ENCODE peak calls at places on chromosomes 3 and 15, in seven cellular contexts. One of them, this sample, is unnamed.

GRCh38 chr15:101048191-101049011 is 129.2 kb downstream of the LRRK1 start:
- DNase-seq in gastrocnemius medialis: no peak
- DNase-seq in cardiac muscle cell: no peak
- DNase-seq in left ventricle myocardium inferior: no peak
- DNase-seq in glutamatergic neuron: peak; percentile 40
- DNase-seq in D721Med: no peak
- DNase-seq in HS-5: no peak
- DNase-seq in this sample: no peak

GRCh38 chr15:87848012-87848411 is 408.5 kb downstream of the NTRK3 start:
- DNase-seq in cardiac muscle cell: no peak
- DNase-seq in left ventricle myocardium inferior: no peak
- DNase-seq in gastrocnemius medialis: no peak
- DNase-seq in HS-5: no peak
- DNase-seq in glutamatergic neuron: no peak
- DNase-seq in D721Med: no peak
- DNase-seq in this sample: no peak

GRCh38 chr15:82613764-82614163 is 33.4 kb downstream of the CPEB1 start:
- DNase-seq in glutamatergic neuron: no peak
- DNase-seq in HS-5: no peak
- DNase-seq in left ventricle myocardium inferior: no peak
- DNase-seq in gastrocnemius medialis: no peak
- DNase-seq in D721Med: no peak
- DNase-seq in cardiac muscle cell: no peak
- DNase-seq in this sample: no peak

GRCh38 chr3:74546426-74546825 is 68.0 kb downstream of the CNTN3 start:
- DNase-seq in left ventricle myocardium inferior: no peak
- DNase-seq in HS-5: no peak
- DNase-seq in cardiac muscle cell: no peak
- DNase-seq in gastrocnemius medialis: no peak
- DNase-seq in D721Med: no peak
- DNase-seq in glutamatergic neuron: no peak
- DNase-seq in this sample: no peak

GRCh38 chr3:10757821-10758130 is 58.3 kb upstream of the SLC6A11 start:
- DNase-seq in gastrocnemius medialis: no peak
- DNase-seq in cardiac muscle cell: no peak
- DNase-seq in D721Med: no peak
- DNase-seq in HS-5: no peak
- DNase-seq in glutamatergic neuron: no peak
- DNase-seq in left ventricle myocardium inferior: no peak
- DNase-seq in this sample: no peak

GRCh38 chr15:89627256-89627970 is 27.9 kb downstream of the KIF7 start:
- DNase-seq in HS-5: no peak
- DNase-seq in left ventricle myocardium inferior: no peak
- DNase-seq in cardiac muscle cell: no peak
- DNase-seq in gastrocnemius medialis: no peak
- DNase-seq in D721Med: no peak
- DNase-seq in glutamatergic neuron: no peak
- DNase-seq in this sample: no peak

GRCh38 chr3:3998140-3998977 is 199.1 kb downstream of the LRRN1 start:
- DNase-seq in HS-5: no peak
- DNase-seq in left ventricle myocardium inferior: no peak
- DNase-seq in glutamatergic neuron: no peak
- DNase-seq in gastrocnemius medialis: no peak
- DNase-seq in D721Med: peak; percentile 36
- DNase-seq in cardiac muscle cell: peak; percentile 36
- DNase-seq in this sample: no peak

GRCh38 chr3:63937661-63938651 is 25.8 kb upstream of the SCAANT1 start:
- DNase-seq in left ventricle myocardium inferior: no peak
- DNase-seq in HS-5: no peak
- DNase-seq in D721Med: no peak
- DNase-seq in cardiac muscle cell: no peak
- DNase-seq in glutamatergic neuron: no peak
- DNase-seq in gastrocnemius medialis: no peak
- DNase-seq in this sample: no peak

GRCh38 chr3:13420817-13421755 is 964 bp upstream of the NUP210 start:
- DNase-seq in cardiac muscle cell: no peak
- DNase-seq in glutamatergic neuron: no peak
- DNase-seq in D721Med: no peak
- DNase-seq in left ventricle myocardium inferior: no peak
- DNase-seq in HS-5: no peak
- DNase-seq in gastrocnemius medialis: no peak
- DNase-seq in this sample: no peak

GRCh38 chr3:9820944-9821343 is 10.9 kb downstream of the TTLL3 start:
- DNase-seq in cardiac muscle cell: peak; percentile 52
- DNase-seq in gastrocnemius medialis: no peak
- DNase-seq in D721Med: no peak
- DNase-seq in glutamatergic neuron: no peak
- DNase-seq in left ventricle myocardium inferior: no peak
- DNase-seq in HS-5: no peak
- DNase-seq in this sample: no peak

GRCh38 chr3:142723665-142723967 is 218 bp upstream of the TRPC1 start:
- DNase-seq in D721Med: no peak
- DNase-seq in left ventricle myocardium inferior: no peak
- DNase-seq in glutamatergic neuron: no peak
- DNase-seq in HS-5: no peak
- DNase-seq in cardiac muscle cell: no peak
- DNase-seq in gastrocnemius medialis: no peak
- DNase-seq in this sample: no peak

GRCh38 chr15:25793354-25794050 is 69.6 kb downstream of the ATP10A start:
- DNase-seq in glutamatergic neuron: no peak
- DNase-seq in left ventricle myocardium inferior: no peak
- DNase-seq in HS-5: no peak
- DNase-seq in D721Med: no peak
- DNase-seq in cardiac muscle cell: peak; percentile 75
- DNase-seq in gastrocnemius medialis: no peak
- DNase-seq in this sample: no peak

GRCh38 chr15:91456251-91456718 is 356.2 kb downstream of the SV2B start:
- DNase-seq in gastrocnemius medialis: no peak
- DNase-seq in glutamatergic neuron: no peak
- DNase-seq in HS-5: peak; percentile 51
- DNase-seq in D721Med: no peak
- DNase-seq in cardiac muscle cell: no peak
- DNase-seq in left ventricle myocardium inferior: no peak
- DNase-seq in this sample: no peak

GRCh38 chr3:46349484-46350261 is 4.2 kb upstream of the CCR2 start:
- DNase-seq in left ventricle myocardium inferior: no peak
- DNase-seq in glutamatergic neuron: no peak
- DNase-seq in gastrocnemius medialis: no peak
- DNase-seq in cardiac muscle cell: no peak
- DNase-seq in HS-5: no peak
- DNase-seq in D721Med: no peak
- DNase-seq in this sample: no peak

GRCh38 chr15:81098884-81099601 is 35.0 kb upstream of the CFAP161 start:
- DNase-seq in left ventricle myocardium inferior: peak; percentile 51
- DNase-seq in glutamatergic neuron: no peak
- DNase-seq in D721Med: no peak
- DNase-seq in HS-5: no peak
- DNase-seq in gastrocnemius medialis: no peak
- DNase-seq in cardiac muscle cell: no peak
- DNase-seq in this sample: no peak

GRCh38 chr3:161422171-161422693 is 50.9 kb upstream of the SPTSSB start:
- DNase-seq in D721Med: no peak
- DNase-seq in glutamatergic neuron: no peak
- DNase-seq in gastrocnemius medialis: no peak
- DNase-seq in left ventricle myocardium inferior: no peak
- DNase-seq in cardiac muscle cell: no peak
- DNase-seq in HS-5: no peak
- DNase-seq in this sample: no peak

GRCh38 chr3:128709506-128710210 is 16.3 kb upstream of the RAB7A start:
- DNase-seq in cardiac muscle cell: no peak
- DNase-seq in HS-5: no peak
- DNase-seq in left ventricle myocardium inferior: no peak
- DNase-seq in gastrocnemius medialis: no peak
- DNase-seq in D721Med: no peak
- DNase-seq in glutamatergic neuron: peak; percentile 65
- DNase-seq in this sample: no peak

GRCh38 chr3:12399226-12399625 is 85.1 kb upstream of the TSEN2 start:
- DNase-seq in gastrocnemius medialis: no peak
- DNase-seq in left ventricle myocardium inferior: no peak
- DNase-seq in HS-5: no peak
- DNase-seq in D721Med: no peak
- DNase-seq in glutamatergic neuron: no peak
- DNase-seq in cardiac muscle cell: no peak
- DNase-seq in this sample: no peak

GRCh38 chr3:165526367-165526766 is 310.9 kb downstream of the BCHE start:
- DNase-seq in cardiac muscle cell: no peak
- DNase-seq in glutamatergic neuron: no peak
- DNase-seq in left ventricle myocardium inferior: no peak
- DNase-seq in D721Med: no peak
- DNase-seq in HS-5: no peak
- DNase-seq in gastrocnemius medialis: no peak
- DNase-seq in this sample: no peak

GRCh38 chr3:188179006-188179966 is 25.3 kb downstream of the LPP start:
- DNase-seq in left ventricle myocardium inferior: peak; percentile 27
- DNase-seq in gastrocnemius medialis: peak; percentile 53
- DNase-seq in D721Med: no peak
- DNase-seq in glutamatergic neuron: no peak
- DNase-seq in HS-5: no peak
- DNase-seq in cardiac muscle cell: peak; percentile 64
- DNase-seq in this sample: no peak

GRCh38 chr15:70247281-70247680 is 149.6 kb upstream of the TLE3 start:
- DNase-seq in glutamatergic neuron: no peak
- DNase-seq in left ventricle myocardium inferior: no peak
- DNase-seq in cardiac muscle cell: no peak
- DNase-seq in gastrocnemius medialis: no peak
- DNase-seq in HS-5: no peak
- DNase-seq in D721Med: no peak
- DNase-seq in this sample: no peak

GRCh38 chr3:27713066-27713400 is 9.1 kb downstream of the EOMES start:
- DNase-seq in D721Med: no peak
- DNase-seq in HS-5: no peak
- DNase-seq in left ventricle myocardium inferior: no peak
- DNase-seq in gastrocnemius medialis: no peak
- DNase-seq in cardiac muscle cell: no peak
- DNase-seq in glutamatergic neuron: no peak
- DNase-seq in this sample: no peak

GRCh38 chr3:186003610-186004009 is 65.8 kb upstream of the TRA2B start:
- DNase-seq in cardiac muscle cell: no peak
- DNase-seq in gastrocnemius medialis: no peak
- DNase-seq in left ventricle myocardium inferior: no peak
- DNase-seq in D721Med: no peak
- DNase-seq in glutamatergic neuron: no peak
- DNase-seq in HS-5: no peak
- DNase-seq in this sample: no peak

GRCh38 chr3:86388848-86389247 is 602.1 kb downstream of the VGLL3 start:
- DNase-seq in gastrocnemius medialis: no peak
- DNase-seq in left ventricle myocardium inferior: no peak
- DNase-seq in HS-5: no peak
- DNase-seq in cardiac muscle cell: no peak
- DNase-seq in glutamatergic neuron: peak; percentile 30
- DNase-seq in D721Med: no peak
- DNase-seq in this sample: no peak

GRCh38 chr3:193974147-193974546 is 161.8 kb upstream of the HES1 start:
- DNase-seq in cardiac muscle cell: no peak
- DNase-seq in glutamatergic neuron: no peak
- DNase-seq in D721Med: no peak
- DNase-seq in gastrocnemius medialis: no peak
- DNase-seq in HS-5: no peak
- DNase-seq in left ventricle myocardium inferior: no peak
- DNase-seq in this sample: no peak

GRCh38 chr15:73763893-73764292 is 10.7 kb upstream of the INSYN1 start:
- DNase-seq in gastrocnemius medialis: no peak
- DNase-seq in left ventricle myocardium inferior: peak; percentile 40
- DNase-seq in glutamatergic neuron: no peak
- DNase-seq in cardiac muscle cell: peak; percentile 29
- DNase-seq in D721Med: no peak
- DNase-seq in HS-5: no peak
- DNase-seq in this sample: no peak

GRCh38 chr3:71587958-71588357 is 4.4 kb upstream of the FOXP1 start:
- DNase-seq in D721Med: no peak
- DNase-seq in glutamatergic neuron: no peak
- DNase-seq in gastrocnemius medialis: no peak
- DNase-seq in HS-5: no peak
- DNase-seq in left ventricle myocardium inferior: no peak
- DNase-seq in cardiac muscle cell: no peak
- DNase-seq in this sample: no peak

GRCh38 chr15:62482715-62483429 is 317.8 kb upstream of the C2CD4B start:
- DNase-seq in glutamatergic neuron: peak; percentile 27
- DNase-seq in HS-5: no peak
- DNase-seq in left ventricle myocardium inferior: no peak
- DNase-seq in gastrocnemius medialis: no peak
- DNase-seq in D721Med: no peak
- DNase-seq in cardiac muscle cell: peak; percentile 76
- DNase-seq in this sample: no peak

GRCh38 chr3:37997321-37997720 is 6.7 kb downstream of the VILL start:
- DNase-seq in cardiac muscle cell: no peak
- DNase-seq in D721Med: no peak
- DNase-seq in HS-5: no peak
- DNase-seq in gastrocnemius medialis: no peak
- DNase-seq in glutamatergic neuron: no peak
- DNase-seq in left ventricle myocardium inferior: no peak
- DNase-seq in this sample: no peak

GRCh38 chr3:96813820-96814580 is 394 bp upstream of the EPHA6 start:
- DNase-seq in cardiac muscle cell: peak; percentile 64
- DNase-seq in gastrocnemius medialis: no peak
- DNase-seq in D721Med: peak; percentile 7
- DNase-seq in HS-5: peak; percentile 58
- DNase-seq in glutamatergic neuron: peak; percentile 75
- DNase-seq in left ventricle myocardium inferior: peak; percentile 37
- DNase-seq in this sample: no peak

GRCh38 chr3:79167651-79168416 is 600.0 kb downstream of the ROBO1 start:
- DNase-seq in cardiac muscle cell: no peak
- DNase-seq in HS-5: peak; percentile 86
- DNase-seq in gastrocnemius medialis: no peak
- DNase-seq in glutamatergic neuron: no peak
- DNase-seq in D721Med: no peak
- DNase-seq in left ventricle myocardium inferior: no peak
- DNase-seq in this sample: peak; percentile 69

GRCh38 chr15:25730918-25731317 is 132.2 kb downstream of the ATP10A start:
- DNase-seq in gastrocnemius medialis: no peak
- DNase-seq in glutamatergic neuron: no peak
- DNase-seq in HS-5: no peak
- DNase-seq in cardiac muscle cell: no peak
- DNase-seq in left ventricle myocardium inferior: no peak
- DNase-seq in D721Med: no peak
- DNase-seq in this sample: no peak

GRCh38 chr3:178005961-178006360 is 530.3 kb upstream of the KCNMB2 start:
- DNase-seq in D721Med: no peak
- DNase-seq in glutamatergic neuron: no peak
- DNase-seq in gastrocnemius medialis: no peak
- DNase-seq in HS-5: no peak
- DNase-seq in left ventricle myocardium inferior: no peak
- DNase-seq in cardiac muscle cell: no peak
- DNase-seq in this sample: no peak

GRCh38 chr3:61853912-61854311 is 292.5 kb downstream of the PTPRG start:
- DNase-seq in left ventricle myocardium inferior: no peak
- DNase-seq in cardiac muscle cell: peak; percentile 23
- DNase-seq in D721Med: no peak
- DNase-seq in HS-5: no peak
- DNase-seq in gastrocnemius medialis: no peak
- DNase-seq in glutamatergic neuron: no peak
- DNase-seq in this sample: no peak

GRCh38 chr15:39504812-39505211 is 76.1 kb upstream of the THBS1 start:
- DNase-seq in D721Med: no peak
- DNase-seq in left ventricle myocardium inferior: no peak
- DNase-seq in glutamatergic neuron: no peak
- DNase-seq in gastrocnemius medialis: no peak
- DNase-seq in cardiac muscle cell: no peak
- DNase-seq in HS-5: peak; percentile 41
- DNase-seq in this sample: no peak

GRCh38 chr3:38479431-38480092 is 16.6 kb upstream of the EXOG start:
- DNase-seq in gastrocnemius medialis: peak; percentile 56
- DNase-seq in D721Med: peak; percentile 57
- DNase-seq in left ventricle myocardium inferior: peak; percentile 48
- DNase-seq in glutamatergic neuron: peak; percentile 62
- DNase-seq in HS-5: no peak
- DNase-seq in cardiac muscle cell: peak; percentile 71
- DNase-seq in this sample: peak; percentile 31

GRCh38 chr3:43394071-43394501 is 107.7 kb downstream of the SNRK start:
- DNase-seq in D721Med: no peak
- DNase-seq in cardiac muscle cell: no peak
- DNase-seq in gastrocnemius medialis: peak; percentile 22
- DNase-seq in HS-5: no peak
- DNase-seq in left ventricle myocardium inferior: peak; percentile 80
- DNase-seq in glutamatergic neuron: no peak
- DNase-seq in this sample: no peak